ENCODE peak calls at places on chromosomes 2 and 18, in five cellular contexts. I is NCI-H1417, P is HAP-1, C is hypothalamus, G is ELR. W is an unnamed sample.

GRCh38 chr2:229163893-229164292 is 107.2 kb downstream of the PID1 start:
- DNase-seq in G (no peak), P (no peak), C (no peak), I (no peak), W (no peak)

GRCh38 chr2:157182834-157183396 is 74.6 kb upstream of the GALNT5 start:
- DNase-seq in P (no peak), I (no peak), G (peak; percentile 92), C (no peak), W (no peak)

GRCh38 chr2:3692375-3692774 is 11.0 kb upstream of the DCDC2C start:
- DNase-seq in G (peak; percentile 21), P (peak; percentile 7), I (peak; percentile 38), C (no peak), W (peak; percentile 30)

GRCh38 chr2:103809946-103810345 is 1044.0 kb upstream of the POU3F3 start:
- DNase-seq in C (no peak), P (no peak), G (no peak), I (no peak), W (peak; percentile 36)

GRCh38 chr2:54107903-54108615 is 7.4 kb upstream of the ACYP2 start:
- DNase-seq in G (no peak), I (no peak), C (no peak), P (no peak), W (no peak)

GRCh38 chr2:213002383-213002782 is 149.0 kb downstream of the IKZF2 start:
- DNase-seq in I (no peak), G (no peak), C (no peak), P (no peak), W (no peak)

GRCh38 chr18:26458526-26459232 is 89.7 kb downstream of the KCTD1 start:
- DNase-seq in I (no peak), P (no peak), C (no peak), G (peak; percentile 78), W (no peak)

GRCh38 chr2:238875161-238875530 is 27.3 kb downstream of the TWIST2 start:
- DNase-seq in I (no peak), P (no peak), C (no peak), G (peak; percentile 61), W (no peak)

GRCh38 chr2:197850882-197851281 is 46.5 kb downstream of the PLCL1 start:
- DNase-seq in C (no peak), G (no peak), I (no peak), P (no peak), W (no peak)

W was measured in NT2/D1.